ENCODE peak calls at places on chromosome 13, in five cellular contexts. T, I, D, G and Z are unnamed samples.

GRCh38 chr13:100230813-100231575 is 142.1 kb downstream of the PCCA start:
- DNase-seq in I (peak; percentile 27), G (no peak), D (peak; percentile 48), T (no peak), Z (no peak)

GRCh38 chr13:81686877-81687276 is 1346.0 kb upstream of the SPRY2 start:
- DNase-seq in T (no peak), G (no peak), D (no peak), I (no peak), Z (no peak)

GRCh38 chr13:21676611-21677021 is 5.7 kb downstream of the FGF9 start:
- DNase-seq in G (no peak), D (peak; percentile 90), T (no peak), I (peak; percentile 59), Z (no peak)

GRCh38 chr13:102508411-102508810 is 88.4 kb upstream of the TPP2 start:
- DNase-seq in D (no peak), I (no peak), T (no peak), G (no peak), Z (no peak)

GRCh38 chr13:45333973-45334922 is 6.7 kb downstream of the TPT1 start:
- DNase-seq in D (peak; percentile 64), I (no peak), T (no peak), G (peak; percentile 61), Z (no peak)

GRCh38 chr13:106599875-106600797 is 32.2 kb upstream of the ARGLU1 start:
- DNase-seq in T (no peak), G (no peak), D (no peak), I (peak; percentile 32), Z (no peak)

GRCh38 chr13:44159633-44160279 is 213.9 kb upstream of the SERP2 start:
- DNase-seq in G (no peak), T (no peak), I (no peak), D (no peak), Z (no peak)

GRCh38 chr13:111577429-111577828 is 257.0 kb downstream of the TEX29 start:
- DNase-seq in D (no peak), G (no peak), T (no peak), I (no peak), Z (no peak)

GRCh38 chr13:75251188-75251587 is 230.8 kb downstream of the TBC1D4 start:
- DNase-seq in G (no peak), D (no peak), T (no peak), I (no peak), Z (no peak)

GRCh38 chr13:46321494-46322225 is 65.4 kb downstream of the RUBCNL start:
- DNase-seq in I (peak; percentile 27), D (peak; percentile 85), T (no peak), G (peak; percentile 80), Z (peak; percentile 70)

GRCh38 chr13:73715114-73715909 is 418.9 kb downstream of the KLF12 start:
- DNase-seq in D (no peak), I (no peak), G (peak; percentile 83), T (no peak), Z (no peak)

GRCh38 chr13:33053397-33054066 is 37.3 kb downstream of the KL start:
- DNase-seq in T (no peak), G (no peak), D (no peak), I (no peak), Z (no peak)

GRCh38 chr13:98260357-98261164 is 83.5 kb upstream of the RNF113B start:
- DNase-seq in I (no peak), G (no peak), T (no peak), D (peak; percentile 35), Z (no peak)

GRCh38 chr13:36418022-36418805 is 14.1 kb upstream of the CCNA1 start:
- DNase-seq in D (peak; percentile 48), G (no peak), T (no peak), I (no peak), Z (no peak)

GRCh38 chr13:94224670-94225069 is 254.8 kb downstream of the DCT start:
- DNase-seq in D (no peak), G (no peak), T (no peak), I (no peak), Z (no peak)

GRCh38 chr13:111267784-111268183 is 52.7 kb upstream of the TEX29 start:
- DNase-seq in G (no peak), D (no peak), T (no peak), I (no peak), Z (no peak)

GRCh38 chr13:112103971-112104872 is 37.3 kb downstream of the SOX1 start:
- DNase-seq in I (no peak), D (peak; percentile 92), G (no peak), T (no peak), Z (peak; percentile 26)

GRCh38 chr13:80048802-80049201 is 292.1 kb downstream of the SPRY2 start:
- DNase-seq in D (peak; percentile 64), I (peak; percentile 66), T (peak; percentile 90), G (no peak), Z (peak; percentile 87)

GRCh38 chr13:28955264-28955966 is 135.3 kb downstream of the MTUS2 start:
- DNase-seq in D (no peak), I (no peak), T (no peak), G (no peak), Z (no peak)

GRCh38 chr13:99215466-99215865 is 14.8 kb downstream of the UBAC2 start:
- DNase-seq in T (no peak), I (no peak), G (peak; percentile 84), D (no peak), Z (peak; percentile 34)

GRCh38 chr13:98007001-98007400 is 53.5 kb downstream of the IPO5 start:
- DNase-seq in G (no peak), I (no peak), T (no peak), D (no peak), Z (no peak)

GRCh38 chr13:24821207-24821606 is 57.2 kb downstream of the RNF17 start:
- DNase-seq in I (no peak), D (no peak), T (no peak), G (no peak), Z (no peak)

GRCh38 chr13:108915634-108916497 is 286.5 kb downstream of the MYO16 start:
- DNase-seq in I (peak; percentile 91), T (peak; percentile 67), D (peak; percentile 87), G (peak; percentile 79), Z (peak; percentile 94)

GRCh38 chr13:83890358-83890757 is 8.1 kb upstream of the SLITRK1 start:
- DNase-seq in T (no peak), D (no peak), G (no peak), I (no peak), Z (no peak)

GRCh38 chr13:42876270-42876714 is 94.9 kb downstream of the FAM216B start:
- DNase-seq in T (no peak), I (no peak), D (peak; percentile 58), G (no peak), Z (no peak)

GRCh38 chr13:21234537-21234936 is 58.1 kb downstream of the MRPL57 start:
- DNase-seq in T (no peak), D (no peak), G (no peak), I (no peak), Z (no peak)

GRCh38 chr13:34076943-34077703 is 259.2 kb downstream of the RFC3 start:
- DNase-seq in G (no peak), I (no peak), D (no peak), T (no peak), Z (no peak)

GRCh38 chr13:20301391-20302071 is 69.4 kb upstream of the GJB6 start:
- DNase-seq in G (no peak), I (no peak), D (peak; percentile 74), T (no peak), Z (no peak)

GRCh38 chr13:100662470-100663211 is 12.0 kb downstream of the TMTC4 start:
- DNase-seq in D (no peak), I (no peak), G (no peak), T (no peak), Z (no peak)

GRCh38 chr13:103007427-103007762 is 58.8 kb downstream of the SLC10A2 start:
- DNase-seq in T (no peak), G (no peak), I (no peak), D (no peak), Z (no peak)

GRCh38 chr13:98945863-98946605 is 31.8 kb downstream of the DOCK9 start:
- DNase-seq in I (no peak), G (no peak), T (no peak), D (no peak), Z (no peak)

GRCh38 chr13:73767747-73768315 is 366.4 kb downstream of the KLF12 start:
- DNase-seq in G (peak; percentile 50), T (no peak), I (peak; percentile 44), D (peak; percentile 74), Z (no peak)

GRCh38 chr13:26678796-26679195 is 81.8 kb downstream of the GPR12 start:
- DNase-seq in G (no peak), T (no peak), I (no peak), D (peak; percentile 68), Z (no peak)

GRCh38 chr13:96551540-96551939 is 442.7 kb downstream of the OXGR1 start:
- DNase-seq in G (no peak), I (no peak), T (no peak), D (no peak), Z (no peak)

GRCh38 chr13:58018020-58018419 is 386.5 kb downstream of the PCDH17 start:
- DNase-seq in T (no peak), D (no peak), I (no peak), G (no peak), Z (no peak)

GRCh38 chr13:30824651-30825050 is 81.4 kb upstream of the MEDAG start:
- DNase-seq in I (no peak), T (no peak), D (peak; percentile 92), G (no peak), Z (no peak)
- H3K4me1 ChIP-seq in I (no peaks in the 10 kb centered on the region), T (no peaks in the 10 kb centered on the region), D (peaks cover 37% of the 10 kb centered on the region), G (no peaks in the 10 kb centered on the region), Z (no peaks in the 10 kb centered on the region)

DNA sequence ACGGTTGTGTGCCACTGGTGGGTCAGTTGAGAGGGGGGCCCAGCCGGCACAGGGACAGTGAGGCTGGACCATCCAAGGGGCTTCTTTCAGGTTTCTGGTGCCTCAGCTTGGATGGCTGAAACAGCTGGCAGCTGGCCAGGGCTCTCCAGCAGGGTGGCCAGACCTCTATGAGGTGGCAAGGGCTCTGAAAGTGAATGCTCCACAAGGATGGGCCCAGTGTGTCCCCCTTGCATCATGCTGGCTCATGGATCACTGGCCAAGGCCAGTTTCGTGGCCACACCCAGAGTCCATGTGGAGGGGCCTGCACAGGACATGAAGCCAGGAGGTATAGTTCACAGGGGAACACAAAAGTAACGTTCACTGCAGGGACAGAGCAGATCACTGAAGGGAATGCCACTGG is 49.6 kb downstream of the CDADC1 start:
- DNase-seq in T (no peak), D (no peak), I (no peak), G (no peak), Z (no peak)
- H3K4me3 ChIP-seq in T (no peak overlapping the region), D (no peak overlapping the region), I (no peak overlapping the region), G (no peak overlapping the region), Z (no peak overlapping the region)

DNA sequence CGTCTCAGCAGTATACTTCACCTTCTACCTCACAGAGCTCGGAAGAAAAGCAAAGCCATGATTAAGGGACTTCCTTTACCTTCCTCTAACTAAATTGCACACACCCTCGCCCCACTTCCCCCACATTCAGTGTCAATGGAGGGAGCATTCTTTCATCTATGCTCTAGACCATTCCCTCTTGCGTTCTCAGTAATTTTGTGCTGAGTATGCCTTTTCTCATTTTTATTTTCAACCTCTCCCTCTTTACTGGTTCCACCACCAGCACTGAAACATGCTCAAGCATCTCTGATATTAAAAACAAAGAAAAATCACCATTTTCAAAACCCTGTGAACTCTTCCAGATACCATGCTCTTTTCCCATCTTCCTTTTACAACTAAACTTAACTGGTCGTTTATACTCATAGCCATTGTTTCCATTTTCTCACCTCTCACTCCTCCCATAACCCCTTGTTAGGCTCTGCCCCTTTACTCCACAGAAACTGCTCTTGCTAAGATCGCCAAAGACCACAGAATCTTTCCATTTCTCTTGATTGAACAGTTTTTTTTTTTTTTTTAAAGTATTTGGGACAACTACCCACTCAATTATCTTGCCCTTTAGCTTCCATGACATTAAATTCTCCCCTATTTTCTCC is 32.4 kb downstream of the SERPINE3 start:
- DNase-seq in G (no peak), I (no peak), T (no peak), D (no peak), Z (no peak)
- H3K27ac ChIP-seq in G (no peak overlapping the region), I (no peak overlapping the region), T (no peak overlapping the region), D (no peak overlapping the region), Z (no peak overlapping the region)

GRCh38 chr13:23657056-23657455 is 86.8 kb downstream of the TNFRSF19 start:
- DNase-seq in I (no peak), G (no peak), D (no peak), T (no peak), Z (no peak)
- H3K4me1 ChIP-seq in I (no peaks in the 10 kb centered on the region), G (no peaks in the 10 kb centered on the region), D (no peaks in the 10 kb centered on the region), T (peaks cover 5% of the 10 kb centered on the region), Z (peaks cover 66% of the 10 kb centered on the region)